ENCODE peak calls at places on chromosome 2, in four cellular contexts. N is activated T-cell treated with anti-CD3 and anti-CD28 coated beads for 4 hours, I is AG08395, K is progenitor cell of endocrine pancreas. G is an unnamed sample.

GRCh38 chr2:29147963-29148362 is 32.7 kb downstream of the CLIP4 start:
- DNase-seq in K (no peak), I (no peak), N (no peak), G (no peak)

GRCh38 chr2:32801741-32802140 is 145.0 kb upstream of the LTBP1 start:
- DNase-seq in I (no peak), K (no peak), N (no peak), G (no peak)

GRCh38 chr2:176455865-176456291 is 186.6 kb downstream of the MTX2 start:
- DNase-seq in N (no peak), I (peak), K (no peak), G (no peak)

GRCh38 chr2:240355001-240355891 is 80.2 kb upstream of the GPC1 start:
- DNase-seq in N (no peak), K (no peak), I (no peak), G (no peak)

GRCh38 chr2:151637284-151637781 is 96.9 kb downstream of the NEB start:
- DNase-seq in K (no peak), N (peak), I (no peak), G (no peak)

GRCh38 chr2:56713161-56713676 is 529.4 kb downstream of the CCDC85A start:
- DNase-seq in I (peak), K (no peak), N (no peak), G (no peak)

GRCh38 chr2:134365356-134365755 is 111.5 kb downstream of the MGAT5 start:
- DNase-seq in I (no peak), K (no peak), N (no peak), G (no peak)

GRCh38 chr2:5991305-5991968 is 299.3 kb downstream of the SOX11 start:
- DNase-seq in N (no peak), I (no peak), K (no peak), G (no peak)

GRCh38 chr2:134372141-134372540 is 118.3 kb downstream of the MGAT5 start:
- DNase-seq in N (no peak), I (no peak), K (no peak), G (no peak)

GRCh38 chr2:240507778-240508251 is 50.0 kb downstream of the ANKMY1 start:
- DNase-seq in K (peak), N (no peak), I (no peak), G (no peak)

GRCh38 chr2:171553858-171554257 is 31.6 kb downstream of the CYBRD1 start:
- DNase-seq in N (no peak), K (no peak), I (no peak), G (no peak)

GRCh38 chr2:162317910-162318279 is 589 bp downstream of the IFIH1 start:
- DNase-seq in I (peak), N (peak), K (no peak), G (peak)

GRCh38 chr2:170999654-171000053 is 70.6 kb downstream of the GORASP2 start:
- DNase-seq in N (no peak), K (no peak), I (no peak), G (no peak)

GRCh38 chr2:238081561-238081960 is 18.6 kb upstream of the ESPNL start:
- DNase-seq in I (no peak), N (no peak), K (no peak), G (no peak)